ENCODE peak calls at places on chromosomes 1 and 21, in six cellular contexts. T, U, Z, L, M and V are unnamed samples.
A peak's percentile ranks its signal among the peaks of the same experiment; 100 is the strongest.

GRCh38 chr21:26850116-26850643 is 5.0 kb upstream of the ADAMTS1 start:
- DNase-seq in T (no peak), U (no peak), Z (no peak), L (no peak), M (peak; percentile 64), V (no peak)

GRCh38 chr1:41850029-41850428 is 68.7 kb downstream of the HIVEP3 start:
- DNase-seq in T (no peak), U (no peak), Z (no peak), L (no peak), M (no peak), V (no peak)

GRCh38 chr1:239186487-239186886 is 199.9 kb upstream of the CHRM3 start:
- DNase-seq in T (no peak), U (no peak), Z (no peak), L (no peak), M (no peak), V (no peak)

GRCh38 chr1:178752891-178753290 is 27.8 kb downstream of the RALGPS2 start:
- DNase-seq in T (no peak), U (no peak), Z (no peak), L (no peak), M (no peak), V (no peak)

GRCh38 chr1:215079456-215079855 is 3.1 kb upstream of the KCNK2 start:
- DNase-seq in T (no peak), U (no peak), Z (no peak), L (no peak), M (peak; percentile 27), V (no peak)

GRCh38 chr1:90732136-90732535 is 15.0 kb upstream of the BARHL2 start:
- DNase-seq in T (no peak), U (no peak), Z (no peak), L (no peak), M (no peak), V (no peak)

GRCh38 chr1:19400875-19401854 is 84.2 kb downstream of the CAPZB start:
- DNase-seq in T (no peak), U (no peak), Z (no peak), L (no peak), M (no peak), V (no peak)

GRCh38 chr1:172040466-172040865 is 199.2 kb downstream of the DNM3 start:
- DNase-seq in T (no peak), U (no peak), Z (peak; percentile 22), L (no peak), M (peak; percentile 56), V (peak; percentile 70)

GRCh38 chr1:163174524-163175437 is 27.9 kb downstream of the RGS5 start:
- DNase-seq in T (peak; percentile 73), U (peak; percentile 72), Z (peak; percentile 71), L (peak; percentile 57), M (peak; percentile 89), V (peak; percentile 21)

DNA sequence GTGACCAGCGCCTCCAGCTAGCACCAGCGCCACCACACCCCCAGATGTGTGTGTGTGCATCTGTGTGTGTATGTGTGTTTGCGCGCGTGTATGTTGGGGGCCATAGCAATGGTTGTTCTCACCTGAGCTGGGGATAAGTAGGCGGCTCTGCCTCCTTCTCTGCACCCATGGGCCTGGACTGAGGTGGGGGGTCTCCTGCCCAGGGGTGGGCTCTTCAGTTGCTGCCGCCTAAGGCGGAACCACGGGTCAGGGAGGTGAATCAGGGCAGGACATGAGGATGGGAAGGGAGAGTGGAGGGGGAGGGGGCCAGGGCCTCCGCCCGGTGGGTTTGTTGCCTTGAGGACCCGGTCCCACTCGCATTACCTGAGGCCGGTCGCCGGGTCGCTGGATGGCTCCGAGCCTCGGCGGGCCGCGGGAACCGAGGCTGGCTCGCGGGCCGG is 270 bp downstream of the HPCAL4 start:
- DNase-seq in T (no peak), U (no peak), Z (no peak), L (no peak), M (no peak), V (no peak)
- TF ChIP-seq CTCF in T (no peak), U (no peak), Z (no peak), L (no peak), M (no peak), V (no peak)

GRCh38 chr1:85494074-85494956 is 29.4 kb upstream of the DDAH1 start:
- DNase-seq in T (peak; percentile 3), U (no peak), Z (no peak), L (no peak), M (no peak), V (no peak)

GRCh38 chr1:85490270-85490669 is 25.3 kb upstream of the DDAH1 start:
- DNase-seq in T (no peak), U (no peak), Z (no peak), L (no peak), M (no peak), V (no peak)

GRCh38 chr1:85496881-85497582 is 32.1 kb upstream of the DDAH1 start:
- DNase-seq in T (no peak), U (no peak), Z (peak; percentile 35), L (no peak), M (peak; percentile 48), V (no peak)

GRCh38 chr1:85495556-85495955 is 30.6 kb upstream of the DDAH1 start:
- DNase-seq in T (no peak), U (peak; percentile 7), Z (peak; percentile 55), L (peak; percentile 63), M (peak; percentile 10), V (peak; percentile 67)

GRCh38 chr1:85494957-85495266 is 30.0 kb upstream of the DDAH1 start:
- DNase-seq in T (no peak), U (peak; percentile 7), Z (no peak), L (no peak), M (peak; percentile 44), V (no peak)
- TF ChIP-seq CTCF in T (no peak), U (no peak), Z (peak; percentile 64), L (no peak), M (peak; percentile 11), V (peak; percentile 35)

GRCh38 chr1:177490240-177490639 is 319.5 kb downstream of the BRINP2 start:
- DNase-seq in T (no peak), U (no peak), Z (no peak), L (no peak), M (no peak), V (no peak)
- TF ChIP-seq CTCF in T (no peak), U (no peak), Z (no peak), L (no peak), M (no peak), V (no peak)

GRCh38 chr1:186189156-186189555 is 185.9 kb downstream of the TPR start:
- DNase-seq in T (no peak), U (no peak), Z (no peak), L (no peak), M (peak; percentile 33), V (no peak)

GRCh38 chr1:186191511-186191910 is 183.5 kb downstream of the TPR start:
- DNase-seq in T (no peak), U (no peak), Z (no peak), L (no peak), M (no peak), V (no peak)

GRCh38 chr1:186193224-186193623 is 181.8 kb downstream of the TPR start:
- DNase-seq in T (no peak), U (no peak), Z (no peak), L (no peak), M (no peak), V (no peak)

GRCh38 chr1:186195377-186195931 is 179.6 kb downstream of the TPR start:
- DNase-seq in T (no peak), U (no peak), Z (no peak), L (no peak), M (no peak), V (no peak)

GRCh38 chr1:186194107-186194756 is 180.8 kb downstream of the TPR start:
- DNase-seq in T (no peak), U (no peak), Z (no peak), L (no peak), M (no peak), V (no peak)
- TF ChIP-seq CTCF in T (no peak), U (no peak), Z (no peak), L (no peak), M (no peak), V (no peak)

GRCh38 chr1:243917177-243917862 is 67.3 kb upstream of the AKT3 start:
- DNase-seq in T (peak; percentile 64), U (peak; percentile 19), Z (peak; percentile 85), L (no peak), M (peak; percentile 93), V (no peak)
- TF ChIP-seq CTCF in T (no peak), U (no peak), Z (peak; percentile 26), L (no peak), M (no peak), V (peak; percentile 17)

DNA sequence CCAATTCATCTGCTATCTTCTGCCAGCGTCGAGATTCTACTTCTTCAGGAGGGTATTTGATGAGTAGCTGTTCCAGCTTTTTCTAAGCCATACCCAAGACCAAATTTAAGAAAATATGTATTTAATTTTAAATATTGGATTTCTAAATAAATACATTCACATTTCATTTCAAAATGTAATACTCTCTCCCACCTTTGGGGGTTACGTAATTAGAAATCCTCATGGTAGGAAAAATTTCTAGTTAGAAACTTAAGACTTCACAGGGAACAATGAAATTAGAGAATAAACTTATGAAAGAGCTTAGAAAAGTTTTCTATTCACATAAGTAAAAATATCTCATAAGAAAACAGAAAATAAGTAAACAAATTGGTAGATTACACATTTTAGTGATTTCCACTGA is 102.9 kb downstream of the ZZZ3 start:
- DNase-seq in T (no peak), U (no peak), Z (no peak), L (no peak), M (peak; percentile 18), V (no peak)
- TF ChIP-seq CTCF in T (no peak), U (no peak), Z (no peak), L (no peak), M (no peak), V (no peak)